ENCODE peak calls at places on chromosomes 11 and 22, in eight cellular contexts. K is activated T-helper 2 cell treated with anti-CD3 and anti-CD28 coated beads, Interferon-gamma antibody, Interleukin-2, Interleukin-4, amounts not matched to agents 10 μg/mL and 5 μg/mL and 100 μg/mL, durations not matched to agents 14 hours and 24 hours and 36 hours; T is IMR-90; I is A172; N is NCI-H1105; S is T follicular helper cell; Q is effector CD4-positive, alpha-beta T cell; Z is GM12865. R is an unnamed sample.

GRCh38 chr22:37485006-37485713 is 1.0 kb downstream of the MFNG start:
- DNase-seq in I (no peak), Z (peak), T (no peak), K (peak), Q (peak), S (peak), N (no peak), R (no peak)

GRCh38 chr11:3944198-3944597 is 88.7 kb downstream of the STIM1 start:
- DNase-seq in K (no peak), Z (no peak), N (no peak), Q (no peak), S (no peak), I (no peak), T (no peak), R (no peak)

GRCh38 chr22:20490941-20491307 is 4.7 kb downstream of the KLHL22 start:
- DNase-seq in K (no peak), S (no peak), T (no peak), N (no peak), I (no peak), Q (no peak), Z (no peak), R (no peak)

GRCh38 chr11:57116654-57117053 is 65.1 kb upstream of the LRRC55 start:
- DNase-seq in I (peak), S (no peak), T (peak), K (no peak), Q (no peak), N (peak), Z (peak), R (peak)

GRCh38 chr11:7596975-7597391 is 76.3 kb downstream of the CYB5R2 start:
- DNase-seq in I (no peak), N (no peak), K (no peak), T (no peak), Z (no peak), Q (no peak), S (no peak), R (peak)

GRCh38 chr11:70265341-70265740 is 5.1 kb upstream of the PPFIA1 start:
- DNase-seq in T (no peak), S (no peak), Z (peak), K (no peak), Q (no peak), N (no peak), I (no peak), R (no peak)

GRCh38 chr22:36803358-36803757 is 13.5 kb downstream of the PVALB start:
- DNase-seq in Z (no peak), T (no peak), N (no peak), S (no peak), K (no peak), Q (no peak), I (no peak), R (no peak)

GRCh38 chr22:20312396-20313191 is 7.3 kb downstream of the DGCR6L start:
- DNase-seq in S (no peak), N (no peak), I (no peak), Q (no peak), T (no peak), Z (no peak), K (no peak), R (no peak)

GRCh38 chr11:112211556-112211955 is 14.7 kb upstream of the PTS start:
- DNase-seq in S (no peak), N (no peak), Q (no peak), Z (peak), T (no peak), K (no peak), I (no peak), R (no peak)

GRCh38 chr11:7490535-7490934 is 5.2 kb downstream of the OLFML1 start:
- DNase-seq in S (no peak), I (no peak), Z (no peak), N (no peak), K (no peak), Q (no peak), T (no peak), R (no peak)

GRCh38 chr11:83599066-83599465 is 312.9 kb upstream of the CCDC90B start:
- DNase-seq in I (no peak), Z (no peak), T (no peak), S (no peak), K (no peak), N (no peak), Q (no peak), R (no peak)

GRCh38 chr22:21042978-21043855 is 2.5 kb upstream of the LRRC74B start:
- DNase-seq in I (peak), S (no peak), Q (no peak), Z (no peak), N (no peak), K (no peak), T (no peak), R (no peak)

GRCh38 chr11:100403817-100404216 is 283.3 kb upstream of the ARHGAP42 start:
- DNase-seq in S (no peak), N (no peak), I (peak), Q (no peak), T (peak), K (no peak), Z (no peak), R (no peak)

GRCh38 chr22:41096391-41096790 is 4.0 kb downstream of the EP300 start:
- DNase-seq in S (no peak), K (no peak), T (no peak), Q (no peak), Z (no peak), I (no peak), N (no peak), R (no peak)

GRCh38 chr22:48729499-48730171 is 1098.0 kb downstream of the BRD1 start:
- DNase-seq in S (no peak), N (no peak), Q (no peak), I (no peak), Z (no peak), T (no peak), K (no peak), R (no peak)

GRCh38 chr11:33195391-33196190 is 34.3 kb upstream of the CSTF3 start:
- DNase-seq in Q (no peak), I (no peak), K (no peak), T (peak), N (no peak), S (no peak), Z (no peak), R (no peak)

GRCh38 chr22:49351761-49352221 is 475.9 kb downstream of the BRD1 start:
- DNase-seq in Z (no peak), T (no peak), K (no peak), N (no peak), S (no peak), Q (no peak), I (no peak), R (no peak)

GRCh38 chr11:8917157-8917820 is 6.3 kb downstream of the AKIP1 start:
- DNase-seq in Z (no peak), S (no peak), N (no peak), K (no peak), I (peak), Q (no peak), T (peak), R (peak)

GRCh38 chr11:85595285-85595884 is 31.8 kb downstream of the DLG2 start:
- DNase-seq in N (peak), T (peak), Z (peak), I (peak), K (no peak), S (no peak), Q (no peak), R (peak)

GRCh38 chr11:122634507-122634906 is 21.0 kb upstream of the UBASH3B start:
- DNase-seq in Z (no peak), I (no peak), Q (no peak), S (no peak), T (peak), N (no peak), K (no peak), R (no peak)

GRCh38 chr22:47836957-47837356 is 1074.5 kb downstream of the TBC1D22A start:
- DNase-seq in T (no peak), N (no peak), K (no peak), I (peak), Z (no peak), S (no peak), Q (no peak), R (peak)